ENCODE peak calls at places on chromosomes 12 and 14, in eight cellular contexts. M, B, A, W, K, E, S and R are unnamed samples.

GRCh38 chr12:122203968-122204828 is 689 bp downstream of the B3GNT4 start:
- DNase-seq in M (no peak), E (no peak), K (no peak), A (no peak), S (peak), W (no peak), B (peak), R (no peak)

GRCh38 chr12:97151481-97151880 is 244.4 kb downstream of the NEDD1 start:
- DNase-seq in E (no peak), S (no peak), K (no peak), B (no peak), W (no peak), M (peak), A (no peak), R (no peak)

GRCh38 chr12:112792743-112793142 is 1.2 kb downstream of the RPH3A start:
- DNase-seq in K (no peak), M (no peak), E (no peak), A (no peak), W (no peak), S (no peak), B (no peak), R (no peak)

GRCh38 chr12:32265920-32266319 is 133.4 kb upstream of the FGD4 start:
- DNase-seq in K (no peak), S (no peak), W (no peak), B (no peak), A (no peak), E (no peak), M (no peak), R (no peak)

GRCh38 chr12:51373222-51373621 is 18.0 kb downstream of the GALNT6 start:
- DNase-seq in E (no peak), A (no peak), K (no peak), S (no peak), W (no peak), B (no peak), M (no peak), R (no peak)

GRCh38 chr14:24607081-24607480 is 2.4 kb downstream of the GZMH start:
- DNase-seq in W (no peak), K (no peak), A (no peak), B (no peak), E (no peak), S (peak), M (no peak), R (no peak)

GRCh38 chr12:3263282-3263681 is 186.1 kb downstream of the TSPAN9 start:
- DNase-seq in E (no peak), S (no peak), W (peak), K (no peak), B (no peak), A (no peak), M (no peak), R (no peak)

GRCh38 chr12:94172031-94172430 is 23.7 kb downstream of the PLXNC1 start:
- DNase-seq in S (no peak), A (no peak), E (no peak), B (peak), M (no peak), W (no peak), K (no peak), R (no peak)

GRCh38 chr12:130223767-130224244 is 61.5 kb downstream of the FZD10 start:
- DNase-seq in E (no peak), W (no peak), A (no peak), S (no peak), B (no peak), M (no peak), K (no peak), R (no peak)

GRCh38 chr14:93081875-93082570 is 33.7 kb downstream of the ITPK1 start:
- DNase-seq in S (peak), E (no peak), M (no peak), B (no peak), W (peak), K (no peak), A (no peak), R (no peak)

GRCh38 chr14:70871001-70871400 is 36.3 kb upstream of the PCNX1 start:
- DNase-seq in M (no peak), E (no peak), K (no peak), S (no peak), B (no peak), W (no peak), A (no peak), R (no peak)

GRCh38 chr12:57459750-57460400 is at the start of gene GLI1:
- DNase-seq in B (peak), W (no peak), E (no peak), A (no peak), K (no peak), S (no peak), M (no peak), R (no peak)

GRCh38 chr12:67483871-67484554 is 164.5 kb upstream of the DYRK2 start:
- DNase-seq in E (no peak), M (peak), A (no peak), W (no peak), K (peak), B (no peak), S (no peak), R (no peak)

GRCh38 chr14:92517761-92518160 is 4.2 kb downstream of the RIN3 start:
- DNase-seq in K (no peak), E (no peak), A (no peak), B (no peak), W (no peak), M (no peak), S (peak), R (no peak)

GRCh38 chr12:110501378-110501721 is 561 bp downstream of the VPS29 start:
- DNase-seq in E (no peak), W (no peak), M (peak), K (no peak), A (peak), S (no peak), B (peak), R (no peak)

GRCh38 chr14:36915089-36915488 is 253.4 kb downstream of the PAX9 start:
- DNase-seq in S (no peak), M (no peak), A (no peak), B (no peak), E (no peak), W (no peak), K (no peak), R (no peak)

GRCh38 chr14:101410126-101410525 is 151.2 kb upstream of the DIO3 start:
- DNase-seq in B (no peak), M (no peak), W (no peak), K (no peak), A (no peak), S (no peak), E (no peak), R (no peak)

GRCh38 chr12:1864867-1865266 is 44.5 kb downstream of the LRTM2 start:
- DNase-seq in A (no peak), M (no peak), B (no peak), E (no peak), W (no peak), K (no peak), S (no peak), R (no peak)

GRCh38 chr12:6772331-6772695 is at the start of gene LAG3:
- DNase-seq in E (peak), A (peak), K (no peak), S (no peak), W (no peak), M (no peak), B (no peak), R (no peak)

GRCh38 chr12:71469235-71469873 is 29.8 kb downstream of the LGR5 start:
- DNase-seq in B (peak), E (no peak), M (peak), W (peak), S (peak), K (no peak), A (no peak), R (no peak)

GRCh38 chr12:22230280-22230794 is 104.2 kb downstream of the ST8SIA1 start:
- DNase-seq in B (no peak), E (no peak), M (no peak), A (no peak), K (no peak), W (no peak), S (no peak), R (no peak)

GRCh38 chr12:92290881-92291280 is 145.2 kb upstream of the BTG1 start:
- DNase-seq in M (peak), K (no peak), W (no peak), S (no peak), E (no peak), A (no peak), B (no peak), R (no peak)

GRCh38 chr14:76647699-76648298 is 113.5 kb upstream of the VASH1 start:
- DNase-seq in E (no peak), W (no peak), M (peak), K (no peak), B (peak), S (peak), A (no peak), R (no peak)

GRCh38 chr14:101174522-101174838 is 271.0 kb upstream of the RTL1 start:
- DNase-seq in W (peak), S (peak), E (no peak), B (no peak), M (no peak), A (no peak), K (no peak), R (no peak)

GRCh38 chr12:26493656-26494055 is 298.3 kb downstream of the SSPN start:
- DNase-seq in S (no peak), M (peak), B (no peak), E (no peak), A (no peak), K (no peak), W (no peak), R (no peak)
- TF ChIP-seq CTCF in S (no peak), M (no peak), B (no peak), E (no peak), A (no peak), K (no peak), W (no peak), R (no peak)

GRCh38 chr14:33909380-33910084 is 41.3 kb downstream of the EGLN3 start:
- DNase-seq in K (no peak), W (no peak), B (no peak), E (no peak), M (no peak), A (no peak), S (no peak), R (no peak)

GRCh38 chr14:33911046-33911445 is 39.8 kb downstream of the EGLN3 start:
- DNase-seq in W (no peak), K (no peak), E (no peak), S (no peak), M (no peak), B (no peak), A (no peak), R (no peak)

GRCh38 chr14:33906968-33907367 is 43.9 kb downstream of the EGLN3 start:
- DNase-seq in M (no peak), A (no peak), W (no peak), E (no peak), S (no peak), B (no peak), K (no peak), R (no peak)

GRCh38 chr14:33904609-33905008 is 46.3 kb downstream of the EGLN3 start:
- DNase-seq in A (no peak), M (no peak), E (no peak), B (no peak), W (no peak), K (no peak), S (no peak), R (no peak)

GRCh38 chr14:33908540-33909223 is 42.2 kb downstream of the EGLN3 start:
- DNase-seq in A (peak), E (no peak), K (no peak), W (no peak), M (no peak), B (no peak), S (no peak), R (no peak)
- TF ChIP-seq CTCF in A (peak), E (no peak), K (no peak), W (no peak), M (no peak), B (no peak), S (no peak), R (no peak)

GRCh38 chr12:124333724-124334123 is 38.8 kb downstream of the RFLNA start:
- DNase-seq in W (peak), M (no peak), A (no peak), K (no peak), E (no peak), B (no peak), S (no peak), R (no peak)

GRCh38 chr12:124334266-124334665 is 39.4 kb downstream of the RFLNA start:
- DNase-seq in W (peak), S (no peak), B (no peak), A (no peak), M (no peak), E (no peak), K (no peak), R (no peak)

GRCh38 chr12:124334976-124335375 is 40.1 kb downstream of the RFLNA start:
- DNase-seq in M (no peak), A (no peak), B (peak), K (no peak), W (peak), E (no peak), S (no peak), R (no peak)

GRCh38 chr12:124332900-124333299 is 38.0 kb downstream of the RFLNA start:
- DNase-seq in K (no peak), E (no peak), W (peak), B (no peak), S (no peak), A (no peak), M (no peak), R (no peak)

GRCh38 chr12:124332068-124332672 is 37.3 kb downstream of the RFLNA start:
- DNase-seq in B (no peak), S (no peak), K (no peak), A (no peak), E (no peak), M (no peak), W (no peak), R (no peak)
- TF ChIP-seq CTCF in B (peak), S (no peak), K (no peak), A (no peak), E (no peak), M (peak), W (no peak), R (no peak)

DNA sequence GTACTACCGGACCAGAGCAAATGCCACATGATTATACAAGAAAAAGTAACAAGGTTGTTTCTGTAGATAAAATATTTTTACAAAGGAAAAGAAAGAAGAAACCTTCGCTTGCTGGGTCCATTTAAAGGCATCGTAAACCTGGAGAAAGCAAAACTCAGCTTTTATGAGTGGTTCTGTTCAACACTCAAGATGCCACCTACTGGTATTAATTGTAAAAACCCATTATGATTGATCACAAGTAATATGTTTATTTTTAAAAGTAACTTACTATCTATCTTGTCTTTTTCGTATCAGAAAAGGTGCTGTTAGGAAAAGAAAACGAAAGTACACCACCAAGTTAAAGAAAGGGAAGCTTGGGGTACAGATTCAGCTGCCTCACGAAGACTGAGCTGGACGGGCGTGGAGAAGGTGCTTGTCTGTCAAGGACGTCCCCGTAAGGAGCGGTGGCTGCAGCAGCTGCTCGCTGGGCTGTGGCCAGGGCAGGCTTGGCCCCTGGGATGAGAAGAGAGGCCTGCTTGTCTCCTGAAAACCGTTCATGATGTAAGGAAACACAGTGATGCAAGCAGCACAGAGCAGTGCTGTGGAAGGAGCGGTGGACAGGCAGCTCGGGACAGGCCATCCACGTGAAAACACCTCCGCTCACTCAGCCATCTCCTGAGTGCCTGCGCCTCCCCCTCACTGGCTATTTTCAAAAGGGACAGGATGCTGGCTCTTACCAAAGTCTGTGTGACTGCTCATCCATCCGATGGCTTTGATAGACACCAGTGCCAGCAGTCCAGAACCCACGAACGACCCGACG is 25.0 kb downstream of the SLC15A4 start:
- DNase-seq in K (no peak), M (no peak), W (no peak), A (no peak), B (no peak), E (no peak), S (peak), R (no peak)
- TF ChIP-seq CTCF in K (peak), M (peak), W (no peak), A (no peak), B (peak), E (no peak), S (no peak), R (no peak)